ENCODE peak calls at places on chromosomes 7 and 10, in nine cellular contexts. J, C, S, K, U, D, R, P and B are unnamed samples.

GRCh38 chr7:101125989-101126650 is 784 bp upstream of the SERPINE1 start:
- DNase-seq in J (no peak), C (peak; percentile 60), S (no peak), K (peak; percentile 94), U (no peak), D (no peak), R (peak; percentile 85), P (peak; percentile 82), B (no peak)

GRCh38 chr7:151876112-151876898 is 610 bp downstream of the PRKAG2 start:
- DNase-seq in J (no peak), C (peak; percentile 86), S (peak; percentile 24), K (no peak), U (no peak), D (peak; percentile 74), R (peak; percentile 17), P (peak; percentile 83), B (peak; percentile 68)

GRCh38 chr7:3910041-3910440 is 609.0 kb downstream of the SDK1 start:
- DNase-seq in J (no peak), C (no peak), S (no peak), K (no peak), U (no peak), D (no peak), R (no peak), P (no peak), B (no peak)

GRCh38 chr7:100085515-100085914 is 3.3 kb upstream of the COPS6 start:
- DNase-seq in J (no peak), C (no peak), S (no peak), K (no peak), U (no peak), D (no peak), R (no peak), P (no peak), B (no peak)

GRCh38 chr10:132360766-132361447 is 28.9 kb downstream of the LRRC27 start:
- DNase-seq in J (no peak), C (no peak), S (no peak), K (peak; percentile 47), U (peak; percentile 52), D (peak; percentile 81), R (no peak), P (no peak), B (no peak)

GRCh38 chr7:123712619-123713018 is 36.2 kb downstream of the WASL start:
- DNase-seq in J (no peak), C (no peak), S (no peak), K (no peak), U (no peak), D (no peak), R (peak; percentile 87), P (no peak), B (no peak)

GRCh38 chr10:49053053-49053997 is 62.0 kb downstream of the VSTM4 start:
- DNase-seq in J (no peak), C (peak; percentile 63), S (no peak), K (no peak), U (peak; percentile 49), D (no peak), R (no peak), P (peak; percentile 36), B (peak; percentile 45)

GRCh38 chr7:116249969-116250553 is 39.7 kb downstream of the TES start:
- DNase-seq in J (no peak), C (no peak), S (peak; percentile 65), K (no peak), U (peak; percentile 57), D (peak; percentile 55), R (peak; percentile 58), P (no peak), B (no peak)

GRCh38 chr7:135856356-135857144 is 107.9 kb upstream of the FAM180A start:
- DNase-seq in J (no peak), C (no peak), S (peak; percentile 56), K (no peak), U (no peak), D (no peak), R (peak; percentile 99), P (no peak), B (no peak)

GRCh38 chr10:88186335-88186734 is 322.9 kb downstream of the PTEN start:
- DNase-seq in J (no peak), C (no peak), S (no peak), K (no peak), U (no peak), D (no peak), R (peak; percentile 74), P (no peak), B (no peak)

GRCh38 chr10:115092555-115093285 is 445 bp upstream of the ATRNL1 start:
- DNase-seq in J (peak; percentile 63), C (no peak), S (no peak), K (no peak), U (no peak), D (peak; percentile 77), R (peak; percentile 42), P (peak; percentile 20), B (no peak)

GRCh38 chr10:115092258-115092554 is 959 bp upstream of the ATRNL1 start:
- DNase-seq in J (no peak), C (no peak), S (no peak), K (no peak), U (no peak), D (no peak), R (no peak), P (no peak), B (no peak)

GRCh38 chr10:115094605-115095004 is 1.4 kb downstream of the ATRNL1 start:
- DNase-seq in J (no peak), C (no peak), S (no peak), K (no peak), U (no peak), D (no peak), R (no peak), P (no peak), B (no peak)

GRCh38 chr10:115093286-115093775 is at the start of gene ATRNL1:
- DNase-seq in J (peak; percentile 60), C (no peak), S (no peak), K (no peak), U (no peak), D (peak; percentile 64), R (peak; percentile 19), P (peak; percentile 30), B (no peak)

GRCh38 chr10:115093776-115094361 is 704 bp downstream of the ATRNL1 start:
- DNase-seq in J (peak; percentile 20), C (no peak), S (no peak), K (no peak), U (no peak), D (peak; percentile 69), R (no peak), P (peak; percentile 19), B (peak; percentile 16)
- H3K27me3 ChIP-seq in J (no peaks in the 10 kb centered on the region), C (peaks cover 39% of the 10 kb centered on the region), S (peaks cover 69% of the 10 kb centered on the region), K (peaks cover 16% of the 10 kb centered on the region), U (no peaks in the 10 kb centered on the region), D (peaks cover 30% of the 10 kb centered on the region), R (peaks cover 5% of the 10 kb centered on the region), P (peaks cover 33% of the 10 kb centered on the region), B (peaks cover 38% of the 10 kb centered on the region)

GRCh38 chr10:96516337-96516736 is 2.6 kb upstream of the TLL2 start:
- DNase-seq in J (no peak), C (no peak), S (no peak), K (no peak), U (no peak), D (no peak), R (no peak), P (no peak), B (no peak)

GRCh38 chr10:96513686-96514551 is at the start of gene TLL2:
- DNase-seq in J (peak; percentile 89), C (peak; percentile 82), S (peak; percentile 69), K (peak; percentile 94), U (peak; percentile 88), D (peak; percentile 95), R (peak; percentile 91), P (peak; percentile 89), B (peak; percentile 76)

GRCh38 chr10:96512524-96512991 is 1.2 kb downstream of the TLL2 start:
- DNase-seq in J (no peak), C (no peak), S (no peak), K (no peak), U (no peak), D (peak; percentile 81), R (peak; percentile 39), P (peak; percentile 29), B (peak; percentile 22)

GRCh38 chr10:96511044-96511945 is 2.4 kb downstream of the TLL2 start:
- DNase-seq in J (no peak), C (no peak), S (peak; percentile 69), K (peak; percentile 53), U (peak; percentile 58), D (peak; percentile 89), R (no peak), P (no peak), B (peak; percentile 27)

DNA sequence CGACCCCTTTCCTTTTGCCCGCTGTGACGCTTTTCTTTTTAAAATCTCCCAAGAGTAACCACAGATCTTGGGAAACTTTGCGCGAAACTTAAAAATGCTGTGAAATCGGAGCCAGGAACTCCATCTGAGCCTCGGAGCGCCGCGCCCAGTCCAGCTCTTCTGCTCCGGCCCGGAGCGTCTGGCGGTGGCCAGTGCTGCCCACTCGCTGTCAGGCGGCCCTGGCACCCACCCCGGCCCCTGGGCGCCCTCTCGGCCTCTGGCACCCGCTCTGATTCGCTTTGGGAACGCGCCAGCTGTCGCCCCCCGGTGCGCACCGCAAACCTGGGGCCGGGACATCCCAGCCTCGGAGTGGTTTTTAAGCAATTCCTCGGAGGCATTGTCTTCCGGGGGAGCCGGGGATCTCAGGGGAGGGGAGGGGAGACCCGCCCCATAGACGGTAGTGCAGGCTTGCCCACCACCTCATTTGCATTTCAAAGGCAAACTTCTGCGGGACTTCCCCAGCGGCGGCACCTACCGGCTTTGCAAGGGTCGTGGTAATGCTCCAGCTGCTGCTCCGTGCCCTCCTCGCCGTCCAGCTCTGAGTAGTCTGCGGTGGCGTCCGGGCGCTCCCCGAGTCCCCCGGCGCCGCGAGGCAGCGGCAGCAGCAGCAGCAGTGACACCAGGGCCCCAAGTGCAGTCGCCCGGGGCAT is 585 bp downstream of the TLL2 start:
- DNase-seq in J (no peak), C (no peak), S (no peak), K (peak; percentile 7), U (peak; percentile 63), D (peak; percentile 64), R (peak; percentile 21), P (no peak), B (peak; percentile 39)
- H3K4me3 ChIP-seq in J (peak overlapping the region; percentile 80), C (peak overlapping the region; percentile 57), S (peak overlapping the region; percentile 69), K (peak overlapping the region; percentile 11), U (peak overlapping the region; percentile 69), D (peak overlapping the region; percentile 77), R (peak overlapping the region; percentile 57), P (peak overlapping the region; percentile 71), B (peak overlapping the region; percentile 40)

GRCh38 chr7:35250941-35251340 is 3.0 kb downstream of the TBX20 start:
- DNase-seq in J (no peak), C (no peak), S (no peak), K (no peak), U (no peak), D (no peak), R (no peak), P (no peak), B (no peak)
- H3K27me3 ChIP-seq in J (peaks cover 100% of the 10 kb centered on the region), C (peaks cover 90% of the 10 kb centered on the region), S (peaks cover 14% of the 10 kb centered on the region), K (peaks cover 58% of the 10 kb centered on the region), U (no peaks in the 10 kb centered on the region), D (peaks cover 100% of the 10 kb centered on the region), R (peaks cover 37% of the 10 kb centered on the region), P (peaks cover 36% of the 10 kb centered on the region), B (peaks cover 50% of the 10 kb centered on the region)

GRCh38 chr7:64978497-64979203 is 12.2 kb downstream of the ZNF117 start:
- DNase-seq in J (no peak), C (no peak), S (no peak), K (no peak), U (no peak), D (no peak), R (no peak), P (no peak), B (no peak)
- H3K4me3 ChIP-seq in J (no peak overlapping the region), C (no peak overlapping the region), S (no peak overlapping the region), K (no peak overlapping the region), U (no peak overlapping the region), D (no peak overlapping the region), R (no peak overlapping the region), P (no peak overlapping the region), B (no peak overlapping the region)

GRCh38 chr10:98285416-98285815 is 17.4 kb upstream of the LOXL4 start:
- DNase-seq in J (no peak), C (no peak), S (no peak), K (no peak), U (no peak), D (no peak), R (no peak), P (no peak), B (no peak)
- H3K27me3 ChIP-seq in J (peaks cover 26% of the 10 kb centered on the region), C (no peaks in the 10 kb centered on the region), S (peaks cover 4% of the 10 kb centered on the region), K (no peaks in the 10 kb centered on the region), U (no peaks in the 10 kb centered on the region), D (no peaks in the 10 kb centered on the region), R (peaks cover 25% of the 10 kb centered on the region), P (peaks cover 3% of the 10 kb centered on the region), B (peaks cover 12% of the 10 kb centered on the region)